ENCODE peak calls at places on chromosomes 1 and 21, in six cellular contexts. I is T1000, G is glomerular endothelial cell, B is HAP-1, C is NCI-H345, R is amniotic stem cell. W is an unnamed sample.
A peak's percentile ranks its signal among the peaks of the same experiment; 100 is the strongest.

GRCh38 chr1:225655509-225656258 is 2.8 kb upstream of the ENAH start:
- DNase-seq in I (peak; percentile 45), C (peak; percentile 16), R (peak; percentile 84), B (peak; percentile 60), G (peak; percentile 84), W (peak; percentile 34)

GRCh38 chr1:201302168-201302896 is 19.0 kb downstream of the PKP1 start:
- DNase-seq in C (no peak), B (no peak), R (no peak), G (no peak), I (no peak), W (peak; percentile 69)

GRCh38 chr1:167289063-167289442 is 68.4 kb downstream of the POU2F1 start:
- DNase-seq in C (no peak), B (no peak), I (no peak), R (no peak), G (no peak), W (no peak)

GRCh38 chr21:29306920-29307319 is 8.2 kb downstream of the BACH1 start:
- DNase-seq in G (no peak), B (no peak), R (no peak), C (no peak), I (no peak), W (no peak)

GRCh38 chr1:85584923-85585322 is 4.4 kb downstream of the CCN1 start:
- DNase-seq in B (no peak), I (no peak), C (no peak), G (no peak), R (no peak), W (no peak)

GRCh38 chr1:155064109-155064812 is 721 bp downstream of the EFNA4 start:
- DNase-seq in C (peak; percentile 81), R (no peak), B (peak; percentile 73), I (no peak), G (no peak), W (peak; percentile 76)

GRCh38 chr1:29465755-29466154 is 229.4 kb downstream of the PTPRU start:
- DNase-seq in G (peak; percentile 3), I (no peak), B (peak; percentile 32), R (no peak), C (no peak), W (no peak)

GRCh38 chr1:239844833-239845232 is 246.8 kb upstream of the FMN2 start:
- DNase-seq in I (no peak), C (no peak), G (no peak), R (no peak), B (no peak), W (no peak)

GRCh38 chr1:40618108-40618507 is 47.4 kb downstream of the RIMS3 start:
- DNase-seq in G (no peak), R (no peak), I (no peak), B (no peak), C (no peak), W (no peak)

GRCh38 chr1:18805925-18806849 is 53.3 kb downstream of the TAS1R2 start:
- DNase-seq in I (no peak), G (no peak), R (no peak), B (no peak), C (no peak), W (no peak)

GRCh38 chr1:111139234-111139955 is 498 bp downstream of the DRAM2 start:
- DNase-seq in B (peak; percentile 75), I (peak; percentile 76), C (peak; percentile 80), R (no peak), G (no peak), W (peak; percentile 92)

GRCh38 chr1:201825245-201825644 is 3.7 kb upstream of the IPO9 start:
- DNase-seq in G (no peak), R (no peak), I (no peak), C (no peak), B (no peak), W (no peak)

GRCh38 chr21:16837319-16837718 is 675.5 kb upstream of the CXADR start:
- DNase-seq in R (no peak), C (no peak), I (no peak), B (no peak), G (no peak), W (no peak)

GRCh38 chr1:115642168-115643072 is 650 bp downstream of the VANGL1 start:
- DNase-seq in G (no peak), R (no peak), B (peak; percentile 68), I (peak; percentile 16), C (peak; percentile 72), W (peak; percentile 41)